ENCODE peak calls at places on chromosome 5, in six cellular contexts. R, B, D, M, Z and S are unnamed samples.
A peak's percentile ranks its signal among the peaks of the same experiment; 100 is the strongest.

GRCh38 chr5:160565376-160565775 is 143.7 kb downstream of the PTTG1 start:
- ATAC-seq in Z (no peak), R (no peak), D (no peak), B (no peak), M (no peak), S (no peak)

GRCh38 chr5:128100860-128101557 is 17.4 kb downstream of the SLC12A2 start:
- ATAC-seq in Z (no peak), B (peak; percentile 36), D (no peak), R (no peak), M (no peak), S (no peak)

GRCh38 chr5:153629027-153629426 is 138.6 kb downstream of the GRIA1 start:
- ATAC-seq in M (no peak), R (peak; percentile 95), D (no peak), Z (peak; percentile 97), B (no peak), S (peak; percentile 83)

GRCh38 chr5:39100301-39100850 is 26.2 kb upstream of the RICTOR start:
- ATAC-seq in R (no peak), Z (no peak), B (no peak), M (no peak), D (no peak), S (no peak)

GRCh38 chr5:175718401-175719108 is 60.7 kb downstream of the HRH2 start:
- ATAC-seq in B (no peak), R (peak; percentile 58), D (no peak), M (no peak), Z (peak; percentile 53), S (no peak)

GRCh38 chr5:109125755-109126429 is 283.9 kb downstream of the PJA2 start:
- ATAC-seq in B (no peak), Z (no peak), M (no peak), D (no peak), R (peak; percentile 93), S (no peak)

GRCh38 chr5:159489779-159490178 is 159.5 kb upstream of the IL12B start:
- ATAC-seq in Z (no peak), M (peak; percentile 74), D (no peak), R (no peak), B (no peak), S (no peak)

GRCh38 chr5:104932431-104932830 is 1369.8 kb upstream of the NUDT12 start:
- ATAC-seq in Z (no peak), D (no peak), R (no peak), M (no peak), B (no peak), S (no peak)